ENCODE peak calls at places on chromosomes 2 and 18, in five cellular contexts. G is A172; O is COLO829; T is thyroid gland; H is central memory CD4-positive, alpha-beta T cell. L is an unnamed sample.

GRCh38 chr2:200130762-200131166 is 175.4 kb downstream of the MAIP1 start:
- DNase-seq in G (peak; percentile 57), O (no peak), T (no peak), H (no peak), L (no peak)

GRCh38 chr2:121818546-121818945 is 63.1 kb downstream of the TSN start:
- DNase-seq in G (no peak), O (no peak), T (no peak), H (no peak), L (no peak)

GRCh38 chr18:79583426-79583825 is 96.2 kb upstream of the CTDP1 start:
- DNase-seq in G (no peak), O (no peak), T (peak; percentile 1), H (no peak), L (no peak)

GRCh38 chr18:59685501-59685900 is 11.7 kb downstream of the CCBE1 start:
- DNase-seq in G (no peak), O (no peak), T (no peak), H (no peak), L (no peak)

GRCh38 chr2:193907561-193907960 is 1712.8 kb upstream of the TMEFF2 start:
- DNase-seq in G (no peak), O (no peak), T (no peak), H (no peak), L (no peak)

GRCh38 chr2:130920417-130921030 is 83.8 kb downstream of the ARHGEF4 start:
- DNase-seq in G (peak; percentile 73), O (peak; percentile 80), T (peak; percentile 71), H (peak; percentile 9), L (peak; percentile 52)

GRCh38 chr2:33607905-33608304 is 8.8 kb upstream of the FAM98A start:
- DNase-seq in G (no peak), O (peak; percentile 43), T (no peak), H (no peak), L (peak; percentile 64)

GRCh38 chr2:37449686-37450392 is 105.4 kb downstream of the QPCT start:
- DNase-seq in G (peak; percentile 13), O (peak; percentile 44), T (no peak), H (no peak), L (no peak)

GRCh38 chr2:97741686-97742085 is 28.3 kb downstream of the ZAP70 start:
- DNase-seq in G (no peak), O (no peak), T (no peak), H (no peak), L (no peak)